ENCODE peak calls at places on chromosomes 13 and 19, in six cellular contexts. V is AG04450, D is cardiac fibroblast, T is progenitor cell of endocrine pancreas, E is PC-9, M is nephron progenitor cell. S is an unnamed sample.

GRCh38 chr19:771332-771785 is 20.4 kb downstream of the MISP start:
- DNase-seq in E (no peak), D (peak; percentile 78), T (no peak), V (no peak), M (peak; percentile 47), S (peak; percentile 46)

GRCh38 chr19:17138937-17139598 is 63.5 kb downstream of the MYO9B start:
- DNase-seq in V (no peak), E (no peak), D (no peak), M (no peak), T (no peak), S (no peak)

GRCh38 chr13:60619461-60619860 is 222.4 kb downstream of the TDRD3 start:
- DNase-seq in M (no peak), D (no peak), E (no peak), V (no peak), T (no peak), S (no peak)

GRCh38 chr13:50535050-50535449 is 308.4 kb downstream of the DLEU7 start:
- DNase-seq in M (no peak), D (no peak), E (no peak), V (no peak), T (no peak), S (no peak)

GRCh38 chr13:59677966-59678814 is 485.5 kb downstream of the DIAPH3 start:
- DNase-seq in V (peak; percentile 43), M (no peak), E (no peak), D (peak; percentile 82), T (no peak), S (no peak)

GRCh38 chr19:5358173-5358800 is 17.7 kb upstream of the PTPRS start:
- DNase-seq in E (no peak), V (no peak), D (peak; percentile 34), T (no peak), M (no peak), S (no peak)

GRCh38 chr13:57878291-57878690 is 246.7 kb downstream of the PCDH17 start:
- DNase-seq in E (no peak), T (no peak), D (no peak), V (no peak), M (no peak), S (no peak)

GRCh38 chr13:42022796-42023493 is 25.5 kb upstream of the DGKH start:
- DNase-seq in M (no peak), D (peak; percentile 8), T (no peak), E (no peak), V (no peak), S (no peak)

GRCh38 chr19:6362351-6362801 is 1.0 kb downstream of the CLPP start:
- DNase-seq in E (no peak), V (no peak), T (no peak), M (no peak), D (no peak), S (no peak)

GRCh38 chr13:91482427-91482826 is 84.0 kb downstream of the GPC5 start:
- DNase-seq in V (no peak), M (peak; percentile 6), D (no peak), T (no peak), E (no peak), S (no peak)

GRCh38 chr19:56864443-56865125 is 24.1 kb upstream of the PEG3 start:
- DNase-seq in T (no peak), V (no peak), D (no peak), M (no peak), E (no peak), S (no peak)

GRCh38 chr13:31207630-31208549 is 8.1 kb downstream of the B3GLCT start:
- DNase-seq in E (no peak), T (no peak), M (peak; percentile 3), D (peak; percentile 83), V (peak; percentile 20), S (no peak)

GRCh38 chr19:45311640-45312039 is 11.0 kb downstream of the CKM start:
- DNase-seq in T (no peak), M (no peak), D (no peak), V (no peak), E (no peak), S (no peak)

GRCh38 chr13:106143930-106144709 is 391.3 kb downstream of the EFNB2 start:
- DNase-seq in V (no peak), D (no peak), T (no peak), E (peak; percentile 99), M (no peak), S (peak; percentile 14)

GRCh38 chr19:34556500-34556899 is 74.9 kb downstream of the WTIP start:
- DNase-seq in E (no peak), D (peak; percentile 54), V (no peak), M (peak; percentile 25), T (no peak), S (peak; percentile 60)

GRCh38 chr19:3360494-3361383 is 5.6 kb upstream of the NFIC start:
- DNase-seq in V (no peak), M (peak; percentile 48), T (no peak), E (no peak), D (no peak), S (no peak)
- TF ChIP-seq CTCF in V (no peak), M (no peak), T (no peak), E (no peak), D (no peak), S (no peak)

GRCh38 chr19:41410655-41411054 is 13.0 kb downstream of the BCKDHA start:
- DNase-seq in M (no peak), V (no peak), E (no peak), D (no peak), T (no peak), S (no peak)

GRCh38 chr19:41409288-41409687 is 11.7 kb downstream of the BCKDHA start:
- DNase-seq in V (no peak), E (peak; percentile 67), D (peak; percentile 48), M (no peak), T (no peak), S (peak; percentile 71)

GRCh38 chr19:41407271-41407670 is 9.7 kb downstream of the BCKDHA start:
- DNase-seq in M (no peak), D (peak; percentile 34), V (no peak), E (no peak), T (no peak), S (no peak)

GRCh38 chr19:41405776-41406175 is 8.2 kb downstream of the BCKDHA start:
- DNase-seq in T (no peak), D (no peak), E (no peak), M (no peak), V (no peak), S (no peak)

GRCh38 chr19:41408256-41408655 is 10.6 kb downstream of the BCKDHA start:
- DNase-seq in M (no peak), D (no peak), E (no peak), V (no peak), T (no peak), S (no peak)
- TF ChIP-seq CTCF in M (no peak), D (no peak), E (no peak), V (no peak), T (no peak), S (no peak)

GRCh38 chr13:108508263-108508662 is 121.1 kb upstream of the MYO16 start:
- DNase-seq in M (no peak), E (no peak), T (no peak), D (peak; percentile 48), V (no peak), S (peak; percentile 0)
- TF ChIP-seq CTCF in M (peak; percentile 40), E (peak; percentile 60), T (peak; percentile 61), D (peak; percentile 66), V (peak; percentile 54), S (peak; percentile 18)

GRCh38 chr13:46182491-46182877 is 507 bp upstream of the LCP1 start:
- DNase-seq in T (no peak), D (no peak), E (peak; percentile 54), M (no peak), V (no peak), S (peak; percentile 13)

GRCh38 chr13:46185634-46186033 is 3.7 kb upstream of the LCP1 start:
- DNase-seq in T (no peak), M (no peak), V (no peak), D (no peak), E (no peak), S (no peak)

GRCh38 chr13:46181799-46182490 is at the start of gene LCP1:
- DNase-seq in D (no peak), T (no peak), M (no peak), E (peak; percentile 87), V (no peak), S (peak; percentile 40)

GRCh38 chr13:46183018-46183940 is 1.3 kb upstream of the LCP1 start:
- DNase-seq in E (no peak), M (no peak), D (no peak), T (no peak), V (no peak), S (no peak)

GRCh38 chr13:46184277-46184699 is 2.3 kb upstream of the LCP1 start:
- DNase-seq in V (no peak), T (no peak), D (peak; percentile 6), M (peak; percentile 45), E (peak; percentile 28), S (peak; percentile 17)
- TF ChIP-seq CTCF in V (peak; percentile 33), T (peak; percentile 58), D (peak; percentile 50), M (peak; percentile 44), E (peak; percentile 44), S (no peak)

GRCh38 chr19:12779162-12779993 is 4.0 kb upstream of the HOOK2 start:
- DNase-seq in E (peak; percentile 33), V (no peak), M (no peak), D (peak; percentile 96), T (no peak), S (peak; percentile 9)
- TF ChIP-seq CTCF in E (no peak), V (no peak), M (no peak), D (peak; percentile 0), T (no peak), S (no peak)

GRCh38 chr19:55369651-55370304 is 485 bp downstream of the IL11 start:
- DNase-seq in D (peak; percentile 48), T (no peak), V (peak; percentile 42), E (no peak), M (peak; percentile 74), S (no peak)

GRCh38 chr19:55366790-55367189 is 3.5 kb downstream of the IL11 start:
- DNase-seq in V (no peak), D (no peak), T (no peak), M (no peak), E (no peak), S (no peak)

GRCh38 chr19:55368106-55368505 is 2.2 kb downstream of the IL11 start:
- DNase-seq in T (no peak), E (no peak), M (no peak), V (no peak), D (no peak), S (no peak)

GRCh38 chr19:55370305-55370988 is at the start of gene IL11:
- DNase-seq in V (no peak), M (no peak), E (no peak), T (no peak), D (no peak), S (no peak)

GRCh38 chr19:55368701-55369563 is 1.3 kb downstream of the IL11 start:
- DNase-seq in V (no peak), D (peak; percentile 61), T (no peak), E (no peak), M (peak; percentile 45), S (peak; percentile 54)
- TF ChIP-seq CTCF in V (no peak), D (no peak), T (no peak), E (no peak), M (no peak), S (no peak)

S was measured in Calu3.